ENCODE peak calls at places on chromosome 17, in four cellular contexts. P, Y, L and M are unnamed samples. For H3K4me1, the result is how much of the 10 kb centered on the place peaks cover.

GRCh38 chr17:80766290-80766689 is 221.7 kb downstream of the RPTOR start:
- DNase-seq in P (no peak), Y (no peak), L (no peak), M (no peak)

GRCh38 chr17:350706-351435 is 1.7 kb downstream of the RPH3AL start:
- DNase-seq in P (peak), Y (peak), L (no peak), M (peak)

GRCh38 chr17:8706431-8706830 is 38.2 kb downstream of the CCDC42 start:
- DNase-seq in P (no peak), Y (no peak), L (no peak), M (no peak)

GRCh38 chr17:31558748-31559646 is 167.5 kb downstream of the RAB11FIP4 start:
- DNase-seq in P (peak), Y (peak), L (peak), M (peak)

GRCh38 chr17:5099271-5099670 is 12.4 kb downstream of the ZNF232 start:
- DNase-seq in P (no peak), Y (no peak), L (no peak), M (no peak)

GRCh38 chr17:2043785-2044184 is 2.0 kb downstream of the OVCA2 start:
- DNase-seq in P (no peak), Y (no peak), L (no peak), M (no peak)

GRCh38 chr17:42421479-42422332 is 1.4 kb downstream of the CAVIN1 start:
- DNase-seq in P (no peak), Y (no peak), L (no peak), M (peak)

GRCh38 chr17:2909853-2910234 is 113.6 kb downstream of the RAP1GAP2 start:
- DNase-seq in P (no peak), Y (no peak), L (peak), M (no peak)

GRCh38 chr17:37188157-37188556 is 187.6 kb upstream of the C17orf78 start:
- DNase-seq in P (no peak), Y (no peak), L (no peak), M (no peak)

GRCh38 chr17:31926100-31926729 is 10.6 kb upstream of the SUZ12 start:
- DNase-seq in P (no peak), Y (no peak), L (no peak), M (no peak)

GRCh38 chr17:72378414-72379395 is 257.9 kb downstream of the SOX9 start:
- DNase-seq in P (no peak), Y (no peak), L (no peak), M (no peak)

GRCh38 chr17:78379134-78379497 is 667 bp downstream of the PGS1 start:
- DNase-seq in P (no peak), Y (no peak), L (no peak), M (no peak)
- H3K4me1 ChIP-seq in P (half or more), Y (under half), L (half or more), M (under half)

DNA sequence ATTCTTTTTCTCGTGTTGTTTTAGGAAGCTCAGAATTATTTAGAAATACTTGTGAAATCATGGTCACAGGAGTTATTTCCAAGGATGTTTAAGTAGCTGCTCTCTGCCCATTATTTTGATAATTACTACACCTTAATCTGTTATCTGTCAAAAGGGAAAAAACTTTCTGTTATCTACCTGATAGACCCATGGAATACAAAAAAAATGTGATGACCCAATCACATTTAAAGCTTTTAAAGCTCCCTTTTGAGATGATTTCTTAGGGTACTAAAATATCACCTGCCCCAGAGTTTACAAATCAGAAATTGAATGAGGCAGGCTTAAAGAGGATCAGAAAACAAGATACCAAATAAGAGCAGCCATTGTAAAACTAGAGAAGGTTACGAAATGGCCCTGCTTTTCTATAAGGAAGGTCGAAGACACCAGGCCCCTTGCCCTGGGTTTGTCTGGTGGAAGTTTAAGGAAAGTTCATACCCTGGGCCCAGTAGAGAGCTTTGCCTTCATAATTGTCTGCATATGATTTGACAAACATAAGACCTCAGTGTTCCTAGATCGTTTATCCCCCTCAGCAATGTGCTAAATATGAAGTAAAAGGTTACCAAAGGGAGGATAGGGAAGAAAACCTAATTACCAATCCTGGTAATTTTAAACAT is 149.9 kb upstream of the TBX2 start:
- DNase-seq in P (no peak), Y (no peak), L (no peak), M (no peak)
- H3K4me1 ChIP-seq in P (under half), Y (under half), L (under half), M (under half)

DNA sequence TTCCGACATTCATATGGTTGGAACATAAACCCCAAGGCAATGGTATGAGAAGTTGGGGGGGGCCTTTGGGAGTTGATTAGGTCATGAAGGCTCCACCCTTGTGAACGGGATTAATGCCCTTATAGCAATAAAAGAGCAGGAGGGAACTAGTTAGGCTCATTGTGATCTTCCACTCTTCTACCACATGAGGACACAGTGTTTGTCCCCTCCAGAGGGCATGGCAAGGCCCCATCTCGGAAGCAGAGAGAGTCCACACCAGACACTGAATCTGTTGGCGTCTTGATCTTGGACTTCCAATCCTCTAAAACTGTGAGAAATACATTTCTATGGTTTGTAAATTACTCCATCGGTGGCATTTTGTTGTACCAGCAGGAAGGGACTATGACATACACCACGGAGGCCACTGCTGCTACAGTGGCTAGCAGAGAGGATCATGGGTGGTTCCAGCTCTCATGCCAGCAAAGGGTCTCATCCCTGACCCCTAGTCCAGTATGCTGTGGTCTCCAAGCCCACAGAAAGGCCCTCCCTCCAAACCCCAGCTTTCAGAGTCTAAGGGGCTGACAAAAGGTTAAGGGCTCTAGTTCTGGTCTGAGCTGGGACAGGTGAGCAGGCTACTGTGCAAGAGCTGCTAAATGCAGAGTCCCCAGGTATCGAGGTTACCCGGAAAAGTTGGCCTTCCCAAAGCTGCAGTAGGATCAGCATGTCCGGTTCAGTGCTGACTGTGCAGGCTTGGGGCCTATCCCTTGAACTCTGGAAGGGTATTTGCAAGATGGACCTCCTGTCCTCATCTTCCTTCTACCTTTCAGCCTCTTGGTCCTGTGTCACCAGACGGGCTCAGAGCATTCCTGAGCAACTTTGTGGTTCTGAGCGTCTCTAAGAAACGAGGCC is 12.2 kb downstream of the CCR7 start:
- DNase-seq in P (no peak), Y (no peak), L (no peak), M (peak)
- H3K4me1 ChIP-seq in P (half or more), Y (under half), L (under half), M (under half)

GRCh38 chr17:40095356-40095943 is 4.9 kb downstream of the NR1D1 start:
- DNase-seq in P (no peak), Y (no peak), L (no peak), M (peak)

GRCh38 chr17:40094874-40095273 is 5.5 kb downstream of the NR1D1 start:
- DNase-seq in P (no peak), Y (no peak), L (no peak), M (no peak)

GRCh38 chr17:40097931-40098845 is 2.2 kb downstream of the NR1D1 start:
- DNase-seq in P (peak), Y (peak), L (no peak), M (peak)

GRCh38 chr17:40097087-40097486 is 3.3 kb downstream of the NR1D1 start:
- DNase-seq in P (no peak), Y (no peak), L (no peak), M (no peak)

DNA sequence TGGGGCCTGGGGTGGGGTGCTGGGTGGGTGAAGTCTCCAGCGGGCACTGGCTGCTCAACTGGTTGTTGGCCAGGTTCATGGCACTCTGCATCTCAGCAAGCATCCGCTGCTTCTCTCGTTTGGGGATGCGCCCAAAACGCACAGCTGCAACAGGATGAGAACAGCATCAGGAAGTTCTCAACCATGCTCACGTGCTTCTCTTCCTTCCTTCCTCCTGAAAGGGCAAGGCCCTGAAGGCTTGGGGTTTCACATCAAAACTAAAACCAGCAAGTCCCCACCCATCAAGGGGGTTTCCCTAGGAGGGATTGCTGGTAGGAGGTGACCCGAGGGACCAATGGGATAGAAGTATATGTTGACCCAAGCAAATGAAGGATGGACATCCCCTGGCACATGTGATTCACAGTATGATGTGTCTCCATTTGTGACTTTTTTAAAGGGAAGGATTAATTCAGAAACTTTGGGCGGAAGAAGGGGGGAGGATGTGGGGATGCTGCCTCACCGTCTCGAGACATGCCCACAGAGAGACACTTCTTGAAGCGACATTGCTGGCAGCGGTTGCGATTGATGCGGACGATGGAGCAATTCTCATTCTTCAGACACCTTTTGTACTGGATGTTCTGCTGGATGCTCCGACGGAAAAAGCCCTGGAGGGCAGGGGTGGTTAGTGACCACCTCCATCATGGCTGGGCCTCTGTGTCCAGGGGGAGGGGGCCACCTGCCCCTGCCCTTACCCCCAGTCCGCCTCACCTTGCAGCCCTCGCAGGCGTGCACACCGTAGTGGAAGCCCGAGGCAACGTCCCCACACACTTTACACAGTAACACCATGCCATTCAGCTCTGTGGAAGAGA is 4.2 kb downstream of the NR1D1 start:
- DNase-seq in P (peak), Y (peak), L (no peak), M (peak)
- H3K4me1 ChIP-seq in P (half or more), Y (under half), L (under half), M (under half)

GRCh38 chr17:78172284-78173024 is 4.1 kb downstream of the SYNGR2 start:
- DNase-seq in P (peak), Y (peak), L (peak), M (peak)

GRCh38 chr17:78174332-78174869 is 6.0 kb downstream of the SYNGR2 start:
- DNase-seq in P (peak), Y (peak), L (no peak), M (peak)

GRCh38 chr17:78170692-78171590 is 2.6 kb downstream of the SYNGR2 start:
- DNase-seq in P (no peak), Y (no peak), L (no peak), M (no peak)

GRCh38 chr17:78174870-78175642 is 6.7 kb downstream of the SYNGR2 start:
- DNase-seq in P (no peak), Y (peak), L (no peak), M (no peak)

DNA sequence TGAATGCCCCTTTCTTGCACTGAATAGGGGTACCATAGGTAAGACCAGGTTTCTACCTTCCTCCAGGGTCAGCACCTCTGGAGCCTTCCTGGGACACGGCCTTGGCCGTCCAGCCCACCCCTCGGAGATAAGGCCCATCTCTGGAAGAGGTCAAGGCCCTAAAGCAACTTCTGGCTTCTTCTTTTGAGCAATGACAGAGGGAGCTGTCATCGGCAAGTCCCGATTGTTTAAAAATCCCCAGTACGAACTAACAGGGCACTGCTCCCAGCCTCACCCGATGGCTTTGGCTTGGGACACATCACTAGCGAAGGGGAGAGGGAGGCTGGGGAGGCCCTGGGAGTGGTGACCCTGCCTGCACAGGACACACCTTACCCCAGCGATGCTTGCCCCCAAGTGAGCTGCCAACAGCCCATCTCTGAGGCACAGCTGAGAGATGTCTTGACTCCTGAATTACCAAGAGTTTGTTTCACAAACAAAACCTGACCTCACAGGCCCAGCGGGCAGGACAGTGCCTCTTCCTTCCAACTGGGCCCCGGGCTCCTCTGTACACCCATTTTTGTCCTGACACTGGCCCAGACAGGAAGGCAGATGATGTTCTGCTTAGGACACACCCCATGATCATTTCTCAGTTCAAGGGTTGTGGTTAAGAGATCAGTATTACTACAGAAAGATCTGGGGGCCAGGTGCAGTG is 4.8 kb downstream of the SYNGR2 start:
- DNase-seq in P (no peak), Y (no peak), L (no peak), M (no peak)
- H3K4me1 ChIP-seq in P (half or more), Y (under half), L (under half), M (under half)

GRCh38 chr17:64401941-64402340 is 11.3 kb upstream of the PECAM1 start:
- DNase-seq in P (no peak), Y (no peak), L (no peak), M (no peak)
- H3K4me1 ChIP-seq in P (under half), Y (under half), L (under half), M (under half)

DNA sequence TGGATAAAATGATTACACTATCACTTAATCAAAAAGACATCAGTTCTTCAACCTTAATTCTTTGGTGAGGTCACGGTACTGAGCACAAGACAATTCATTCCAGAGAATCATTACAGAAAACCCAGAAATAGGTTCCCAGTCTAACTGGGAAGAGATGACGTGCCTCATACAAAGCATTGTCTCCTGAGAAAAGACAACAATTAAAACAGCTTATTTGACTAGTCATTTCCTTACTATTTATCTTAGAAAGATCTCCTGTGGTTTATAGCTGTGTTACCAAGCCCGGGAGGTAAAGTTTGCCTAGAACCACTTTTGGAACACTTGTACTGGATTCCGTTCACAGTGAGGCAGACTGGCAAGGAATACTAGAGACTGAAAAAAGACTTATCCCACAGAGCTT is 5.1 kb downstream of the PHF12 start:
- DNase-seq in P (no peak), Y (no peak), L (no peak), M (no peak)
- H3K4me1 ChIP-seq in P (half or more), Y (under half), L (half or more), M (under half)

DNA sequence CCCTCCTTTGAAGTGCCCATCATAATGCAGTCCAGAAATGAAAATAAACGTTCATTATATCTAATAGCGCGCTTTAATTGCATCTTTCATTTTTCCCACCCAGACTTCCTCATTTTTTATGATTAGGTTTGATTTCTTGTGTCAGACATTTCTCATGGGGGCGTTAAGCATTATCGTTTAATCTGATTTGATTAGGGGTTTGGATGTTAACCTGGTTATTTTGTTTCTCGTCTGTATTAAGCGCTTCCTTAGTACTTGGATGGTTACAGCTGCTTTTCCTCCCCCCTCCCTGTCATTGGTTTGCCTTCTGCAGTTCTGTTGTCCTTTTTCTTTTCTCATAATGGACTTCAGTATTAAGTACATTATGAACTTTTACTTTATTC is 540 bp downstream of the MFSD11 start:
- DNase-seq in P (no peak), Y (peak), L (peak), M (no peak)
- H3K4me1 ChIP-seq in P (under half), Y (under half), L (under half), M (under half)